ENCODE peak calls at places on chromosomes 12 and 14, in nine cellular contexts. J is HFF-Myc; X is esophagus muscularis mucosa; G is transverse colon; B is GM04504; Y is fibroblast of the aortic adventitia; U is neural progenitor cell; F is activated naive CD8-positive, alpha-beta T cell treated with anti-CD3 and anti-CD28 coated beads, Interleukin-2, amount 50 U/mL, for 24 hours; L is Calu3. M is an unnamed sample.

GRCh38 chr12:79737875-79738718 is 47.3 kb upstream of the PAWR start:
- DNase-seq in L (peak), X (no peak), J (peak), Y (peak), G (peak), B (peak), F (peak), U (peak), M (peak)

GRCh38 chr12:39144613-39145061 is 239.2 kb upstream of the CPNE8 start:
- DNase-seq in X (no peak), Y (no peak), F (no peak), L (no peak), U (no peak), J (no peak), B (no peak), G (no peak), M (no peak)

GRCh38 chr12:93860659-93861373 is 183.6 kb downstream of the CRADD start:
- DNase-seq in L (no peak), B (no peak), U (no peak), F (no peak), J (no peak), G (no peak), Y (no peak), X (peak), M (no peak)

GRCh38 chr12:122943196-122943595 is 23.1 kb downstream of the ABCB9 start:
- DNase-seq in U (no peak), Y (no peak), B (no peak), F (no peak), J (no peak), G (no peak), L (no peak), X (no peak), M (no peak)

GRCh38 chr12:76272292-76272691 is 75.9 kb downstream of the BBS10 start:
- DNase-seq in F (no peak), B (no peak), Y (no peak), X (no peak), J (no peak), U (no peak), L (no peak), G (no peak), M (no peak)

GRCh38 chr14:103688906-103689902 is 26.0 kb downstream of the XRCC3 start:
- DNase-seq in U (no peak), L (no peak), F (no peak), G (peak), J (no peak), Y (peak), B (no peak), X (no peak), M (no peak)

GRCh38 chr12:51932218-51933076 is 19.1 kb upstream of the ACVR1B start:
- DNase-seq in B (no peak), U (no peak), X (no peak), Y (peak), J (no peak), F (no peak), G (no peak), L (no peak), M (peak)

GRCh38 chr12:65335021-65335714 is 56.7 kb downstream of the MSRB3 start:
- DNase-seq in F (no peak), Y (peak), U (no peak), L (peak), B (peak), G (no peak), J (peak), X (no peak), M (no peak)

GRCh38 chr12:123363743-123364531 is 710 bp downstream of the SBNO1 start:
- DNase-seq in J (no peak), F (peak), G (peak), X (no peak), U (peak), L (peak), Y (no peak), B (no peak), M (no peak)

GRCh38 chr14:93974833-93975232 is 1.5 kb downstream of the ASB2 start:
- DNase-seq in L (no peak), J (no peak), F (no peak), U (no peak), B (no peak), G (no peak), Y (no peak), X (no peak), M (no peak)

GRCh38 chr12:98243190-98243589 is 272.2 kb upstream of the TMPO start:
- DNase-seq in U (no peak), F (no peak), G (no peak), L (no peak), Y (no peak), J (no peak), X (no peak), B (no peak), M (no peak)

GRCh38 chr12:94748726-94749421 is 98.5 kb upstream of the TMCC3 start:
- DNase-seq in U (no peak), G (no peak), J (no peak), L (no peak), F (no peak), X (no peak), B (no peak), Y (no peak), M (no peak)

M was measured in SK-N-DZ.